ENCODE peak calls at places on chromosomes 4 and X, in five cellular contexts. E, H, G, V and M are unnamed samples. For H3K4me1, the result is how much of the 10 kb centered on the place peaks cover.

GRCh38 chr4:83996254-83996653 is 460.3 kb downstream of the GPAT3 start:
- DNase-seq in E (no peak), H (no peak), G (no peak), V (no peak), M (no peak)

GRCh38 chrX:27893871-27894270 is 86.1 kb downstream of the MAGEB10 start:
- DNase-seq in E (no peak), H (no peak), G (no peak), V (no peak), M (no peak)

GRCh38 chr4:140870427-140870826 is 114.2 kb upstream of the TBC1D9 start:
- DNase-seq in E (no peak), H (no peak), G (no peak), V (no peak), M (no peak)

GRCh38 chr4:100588076-100588475 is 70.3 kb upstream of the EMCN start:
- DNase-seq in E (no peak), H (no peak), G (no peak), V (no peak), M (no peak)

GRCh38 chr4:75141162-75141561 is 208.2 kb downstream of the PARM1 start:
- DNase-seq in E (no peak), H (peak), G (no peak), V (no peak), M (no peak)

GRCh38 chrX:133440081-133440796 is 24.9 kb upstream of the GPC4 start:
- DNase-seq in E (no peak), H (no peak), G (no peak), V (no peak), M (no peak)

GRCh38 chrX:1582686-1583437 is 8.5 kb upstream of the AKAP17A start:
- DNase-seq in E (no peak), H (no peak), G (peak), V (no peak), M (no peak)

GRCh38 chrX:17608898-17609297 is 128.4 kb upstream of the SCML1 start:
- DNase-seq in E (no peak), H (no peak), G (no peak), V (peak), M (no peak)

GRCh38 chr4:56773346-56773745 is 48.2 kb downstream of the SPINK2 start:
- DNase-seq in E (no peak), H (no peak), G (no peak), V (no peak), M (no peak)

GRCh38 chr4:87118421-87118820 is 102.0 kb downstream of the KLHL8 start:
- DNase-seq in E (no peak), H (no peak), G (no peak), V (no peak), M (no peak)

GRCh38 chrX:39645059-39645895 is 452.5 kb downstream of the BCOR start:
- DNase-seq in E (peak), H (no peak), G (no peak), V (no peak), M (peak)

GRCh38 chr4:123484291-123484926 is 87.8 kb downstream of the SPRY1 start:
- DNase-seq in E (no peak), H (no peak), G (no peak), V (no peak), M (no peak)

GRCh38 chr4:120005091-120005490 is 61.6 kb downstream of the MAD2L1 start:
- DNase-seq in E (no peak), H (no peak), G (no peak), V (no peak), M (no peak)

GRCh38 chr4:79678472-79679202 is 270.6 kb upstream of the GK2 start:
- DNase-seq in E (no peak), H (no peak), G (no peak), V (no peak), M (no peak)

GRCh38 chrX:129653985-129654651 is 638 bp downstream of the APLN start:
- DNase-seq in E (no peak), H (no peak), G (peak), V (peak), M (no peak)

GRCh38 chr4:142473960-142474338 is 372.2 kb downstream of the INPP4B start:
- DNase-seq in E (peak), H (no peak), G (no peak), V (no peak), M (no peak)

GRCh38 chrX:86033385-86033784 is 14.0 kb downstream of the CHM start:
- DNase-seq in E (no peak), H (no peak), G (no peak), V (no peak), M (no peak)

GRCh38 chr4:177356191-177356590 is 46.5 kb downstream of the NEIL3 start:
- DNase-seq in E (no peak), H (no peak), G (no peak), V (no peak), M (no peak)

GRCh38 chrX:71997320-71997719 is 86.7 kb downstream of the NHSL2 start:
- DNase-seq in E (no peak), H (no peak), G (no peak), V (no peak), M (no peak)

GRCh38 chrX:912677-913076 is 282.1 kb downstream of the SHOX start:
- DNase-seq in E (no peak), H (no peak), G (no peak), V (no peak), M (no peak)

GRCh38 chrX:154486052-154486395 is 391 bp downstream of the UBL4A start:
- DNase-seq in E (peak), H (peak), G (peak), V (peak), M (no peak)

GRCh38 chrX:46796574-46797191 is 37.8 kb upstream of the SLC9A7 start:
- DNase-seq in E (peak), H (peak), G (peak), V (peak), M (peak)

GRCh38 chrX:150366951-150367545 is 3.9 kb downstream of the MAMLD1 start:
- DNase-seq in E (no peak), H (no peak), G (peak), V (no peak), M (no peak)

DNA sequence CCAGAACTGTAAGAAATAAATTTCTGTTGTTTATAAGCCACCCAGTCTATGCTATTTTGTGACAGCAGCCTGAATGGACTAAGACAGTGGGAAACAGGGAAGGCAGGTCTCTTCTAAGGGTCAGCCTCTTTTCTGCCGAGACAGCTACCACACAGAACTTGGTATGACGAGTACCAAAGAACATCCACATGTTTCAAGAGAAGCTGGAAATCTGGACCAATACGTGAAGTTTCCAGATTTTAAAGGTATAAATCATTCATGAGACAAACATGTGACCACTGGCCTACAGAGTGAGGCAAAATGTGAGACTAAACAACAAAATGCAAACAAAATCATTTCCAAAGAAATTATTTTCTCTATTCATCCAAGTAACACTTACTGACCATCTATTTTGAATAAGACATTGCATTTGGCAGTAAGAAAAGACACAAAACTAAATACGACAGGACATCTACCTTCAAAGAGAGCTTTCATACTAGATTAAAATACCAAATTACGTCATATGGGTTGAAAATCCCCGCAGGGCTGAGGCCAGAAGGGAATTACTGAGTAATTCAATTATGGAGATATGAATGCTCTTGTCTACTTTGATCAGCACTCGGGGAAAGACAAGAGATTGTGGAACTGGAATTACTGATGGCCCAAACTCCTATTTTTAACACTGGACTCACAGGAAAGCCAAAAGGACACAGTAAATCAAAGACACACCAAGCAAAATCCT is 7.2 kb downstream of the SCARB2 start:
- DNase-seq in E (no peak), H (no peak), G (no peak), V (no peak), M (no peak)
- H3K4me1 ChIP-seq in E (half or more), H (under half), G (under half), V (half or more), M (under half)

GRCh38 chr4:903066-904046 is 28.8 kb downstream of the GAK start:
- DNase-seq in E (no peak), H (no peak), G (no peak), V (no peak), M (no peak)
- TF ChIP-seq CTCF in E (no peak), H (no peak), G (no peak), V (no peak), M (no peak)

DNA sequence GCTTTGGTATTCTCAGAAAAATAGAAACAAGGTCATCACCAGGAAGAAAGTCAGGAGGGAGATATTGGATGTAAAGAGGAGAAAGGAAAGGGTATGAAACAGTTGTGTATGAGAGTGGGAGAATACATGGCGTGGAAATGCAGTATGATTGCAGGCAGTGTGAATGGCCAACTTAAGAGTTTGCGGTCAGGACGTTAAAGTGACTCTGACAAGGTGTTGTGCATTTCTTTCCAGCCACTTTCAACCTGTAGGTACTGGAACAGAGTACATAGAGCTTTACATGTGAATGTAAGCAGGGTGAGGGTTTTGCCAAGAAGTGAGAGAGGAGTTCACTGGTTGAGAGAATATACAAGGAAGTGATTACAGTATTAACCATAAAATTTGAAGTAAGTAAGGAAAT is 15.7 kb downstream of the ATP10D start:
- DNase-seq in E (no peak), H (no peak), G (no peak), V (no peak), M (no peak)
- H3K4me1 ChIP-seq in E (under half), H (under half), G (under half), V (under half), M (under half)

GRCh38 chr4:151641983-151642382 is 118.8 kb downstream of the GATB start:
- DNase-seq in E (no peak), H (no peak), G (no peak), V (no peak), M (no peak)
- TF ChIP-seq CTCF in E (no peak), H (no peak), G (no peak), V (no peak), M (no peak)